ENCODE peak calls at places on chromosomes 1 and 21, in five cellular contexts. G, Q, B, E and D are unnamed samples.

GRCh38 chr1:170407138-170407537 is 124.8 kb upstream of the GORAB start:
- DNase-seq in G (no peak), B (no peak), E (no peak), Q (no peak), D (no peak)

GRCh38 chr1:157138220-157139124 is at the start of gene ETV3:
- DNase-seq in B (peak), E (peak), Q (peak), G (peak), D (peak)

GRCh38 chr1:230282157-230282556 is 144.0 kb downstream of the PGBD5 start:
- DNase-seq in B (no peak), G (no peak), E (no peak), Q (no peak), D (no peak)

GRCh38 chr21:37339527-37339889 is 27.1 kb upstream of the DYRK1A start:
- DNase-seq in G (no peak), E (peak), B (no peak), Q (no peak), D (no peak)

GRCh38 chr1:25050165-25050564 is 120.1 kb upstream of the RUNX3 start:
- DNase-seq in E (no peak), B (no peak), G (no peak), Q (no peak), D (no peak)

GRCh38 chr1:235919797-235920475 is 53.2 kb upstream of the LYST start:
- DNase-seq in E (peak), G (no peak), B (no peak), Q (no peak), D (no peak)

GRCh38 chr1:59014827-59015226 is 231.0 kb upstream of the JUN start:
- DNase-seq in Q (no peak), E (no peak), B (no peak), G (no peak), D (no peak)

GRCh38 chr1:156452863-156453262 is 47.7 kb downstream of the MEF2D start:
- DNase-seq in B (no peak), E (no peak), G (no peak), Q (no peak), D (no peak)

GRCh38 chr1:65674522-65674921 is 118.2 kb upstream of the PDE4B start:
- DNase-seq in E (no peak), B (no peak), Q (no peak), G (no peak), D (no peak)

GRCh38 chr1:26239936-26240335 is 5.9 kb downstream of the CEP85 start:
- DNase-seq in B (no peak), G (no peak), Q (no peak), E (peak), D (no peak)

GRCh38 chr1:26233903-26234643 is at the start of gene CEP85:
- DNase-seq in E (peak), G (peak), Q (peak), B (peak), D (peak)

GRCh38 chr1:26237230-26237966 is 3.4 kb downstream of the CEP85 start:
- DNase-seq in G (no peak), B (no peak), Q (no peak), E (peak), D (no peak)

GRCh38 chr1:26234644-26235384 is 814 bp downstream of the CEP85 start:
- DNase-seq in B (peak), E (peak), G (no peak), Q (peak), D (no peak)
- TF ChIP-seq CTCF in B (no peak), E (peak), G (no peak), Q (peak), D (no peak)

DNA sequence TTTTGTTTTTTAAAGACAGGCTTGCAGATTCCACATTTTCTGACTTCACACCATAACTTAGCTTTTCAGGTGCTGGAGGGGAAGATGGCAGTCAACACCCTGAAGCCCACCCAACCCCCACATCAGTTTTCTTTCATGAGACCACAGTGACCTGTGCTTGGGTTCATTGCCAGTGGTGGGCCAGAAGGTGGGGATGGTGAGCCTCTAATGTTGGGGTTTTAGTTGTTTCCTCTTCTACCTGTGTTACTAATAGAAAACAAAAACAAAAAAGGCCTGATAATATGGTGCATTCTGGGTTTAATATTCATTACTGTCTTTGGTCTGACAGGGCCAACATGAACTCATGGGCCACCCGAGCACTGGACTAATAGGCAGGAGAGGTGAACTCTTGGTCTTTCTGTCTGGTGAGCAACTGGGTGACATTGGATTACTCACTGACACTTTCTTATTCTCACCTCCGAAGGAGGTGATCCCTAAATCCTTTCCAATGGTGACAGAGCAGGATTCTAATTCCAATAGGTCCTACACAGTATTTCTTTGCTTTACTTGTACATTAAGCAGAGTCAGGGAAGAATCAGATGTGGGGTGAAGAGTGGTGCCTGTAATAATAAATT is 132.8 kb downstream of the CLIC6 start:
- DNase-seq in B (peak), Q (peak), G (no peak), E (peak), D (peak)
- TF ChIP-seq CTCF in B (no peak), Q (peak), G (no peak), E (peak), D (peak)

GRCh38 chr21:43733060-43733459 is 14.1 kb downstream of the PDXK start:
- DNase-seq in E (no peak), Q (no peak), B (no peak), G (no peak), D (no peak)
- TF ChIP-seq CTCF in E (no peak), Q (no peak), B (no peak), G (no peak), D (no peak)

GRCh38 chr1:44375547-44375946 is 20.5 kb upstream of the ERI3 start:
- DNase-seq in G (no peak), E (no peak), B (no peak), Q (no peak), D (no peak)

GRCh38 chr1:44380666-44381177 is 24.3 kb upstream of the RNF220 start:
- DNase-seq in B (no peak), E (no peak), G (no peak), Q (no peak), D (no peak)

GRCh38 chr1:44377925-44378784 is 23.1 kb upstream of the ERI3 start:
- DNase-seq in G (no peak), E (peak), B (peak), Q (peak), D (peak)
- TF ChIP-seq CTCF in G (no peak), E (peak), B (peak), Q (peak), D (peak)